ENCODE peak calls at places on chromosomes 6 and 20, in eight cellular contexts. B is tibial nerve; R is cardiac muscle cell; O is DND-41; H is colonic mucosa; A is K562; Z is CD8-positive, alpha-beta T cell; P is left ventricle myocardium inferior. M is an unnamed sample.

GRCh38 chr6:53309059-53309896 is 39.5 kb downstream of the ELOVL5 start:
- DNase-seq in A (peak), O (peak), R (peak), Z (peak), B (no peak), P (no peak), H (no peak), M (no peak)

GRCh38 chr20:6863355-6863754 is 95.9 kb downstream of the BMP2 start:
- DNase-seq in H (no peak), P (no peak), Z (no peak), B (no peak), A (no peak), R (no peak), O (no peak), M (no peak)

GRCh38 chr20:2690718-2691117 is 1.9 kb upstream of the EBF4 start:
- DNase-seq in P (no peak), R (no peak), O (no peak), Z (no peak), A (no peak), H (no peak), B (no peak), M (no peak)

GRCh38 chr6:166924531-166924930 is 31.8 kb downstream of the RNASET2 start:
- DNase-seq in Z (no peak), O (no peak), B (no peak), R (no peak), P (no peak), A (no peak), H (no peak), M (no peak)

GRCh38 chr6:157861184-157861583 is 38.1 kb downstream of the SNX9 start:
- DNase-seq in O (no peak), B (no peak), P (no peak), Z (no peak), R (no peak), H (no peak), A (peak), M (no peak)

GRCh38 chr6:56593801-56594318 is 48.8 kb downstream of the DST start:
- DNase-seq in O (no peak), A (no peak), P (no peak), B (no peak), Z (no peak), R (peak), H (no peak), M (no peak)

GRCh38 chr20:2759603-2760360 is 40.6 kb downstream of the CPXM1 start:
- DNase-seq in B (no peak), O (no peak), A (no peak), H (no peak), R (no peak), P (no peak), Z (no peak), M (no peak)

GRCh38 chr6:75609639-75610590 is 8.2 kb downstream of the SENP6 start:
- DNase-seq in O (no peak), B (no peak), R (peak), A (no peak), P (no peak), Z (no peak), H (no peak), M (no peak)

GRCh38 chr20:10306440-10307358 is 88.1 kb downstream of the SNAP25 start:
- DNase-seq in H (no peak), O (no peak), P (no peak), A (no peak), B (no peak), R (peak), Z (no peak), M (peak)

GRCh38 chr6:160790028-160790792 is 88.2 kb downstream of the PLG start:
- DNase-seq in B (no peak), R (peak), P (no peak), Z (no peak), O (no peak), H (no peak), A (peak), M (no peak)

GRCh38 chr6:85516168-85516567 is 66.3 kb downstream of the NT5E start:
- DNase-seq in B (no peak), R (peak), Z (no peak), O (no peak), P (no peak), H (no peak), A (no peak), M (no peak)

GRCh38 chr6:132464538-132465256 is 48.2 kb downstream of the STX7 start:
- DNase-seq in P (no peak), H (no peak), B (no peak), R (no peak), O (no peak), Z (no peak), A (no peak), M (peak)

GRCh38 chr6:105789935-105790334 is 296.2 kb upstream of the PRDM1 start:
- DNase-seq in Z (no peak), P (no peak), O (no peak), H (no peak), A (no peak), R (no peak), B (no peak), M (no peak)

GRCh38 chr6:22598386-22598785 is 29.0 kb downstream of the HDGFL1 start:
- DNase-seq in R (no peak), A (no peak), B (no peak), H (no peak), Z (no peak), O (no peak), P (no peak), M (no peak)

GRCh38 chr6:41442800-41443501 is 103.2 kb upstream of the FOXP4 start:
- DNase-seq in Z (no peak), O (no peak), A (peak), P (peak), R (peak), B (peak), H (peak), M (no peak)

GRCh38 chr6:132190097-132190814 is 211.0 kb downstream of the MOXD1 start:
- DNase-seq in Z (no peak), P (no peak), H (no peak), O (no peak), R (peak), B (no peak), A (no peak), M (peak)

GRCh38 chr20:2331092-2331491 is 35.3 kb downstream of the TGM3 start:
- DNase-seq in R (no peak), O (no peak), B (no peak), H (no peak), Z (no peak), A (no peak), P (no peak), M (no peak)

GRCh38 chr20:23039136-23039875 is 4.2 kb downstream of the SSTR4 start:
- DNase-seq in A (no peak), H (no peak), P (no peak), B (no peak), O (peak), R (no peak), Z (no peak), M (no peak)

GRCh38 chr6:22956029-22956715 is 386.8 kb downstream of the HDGFL1 start:
- DNase-seq in B (no peak), H (no peak), A (no peak), R (no peak), Z (no peak), O (no peak), P (no peak), M (no peak)

GRCh38 chr6:132235596-132236280 is 165.5 kb downstream of the MOXD1 start:
- DNase-seq in Z (no peak), O (no peak), P (no peak), R (no peak), A (no peak), B (no peak), H (no peak), M (no peak)

GRCh38 chr6:143443096-143443495 is 7.4 kb downstream of the ADAT2 start:
- DNase-seq in O (no peak), P (no peak), H (no peak), A (no peak), Z (no peak), R (no peak), B (no peak), M (no peak)

GRCh38 chr6:143449731-143450452 is 603 bp downstream of the ADAT2 start:
- DNase-seq in O (peak), B (peak), R (peak), P (no peak), A (peak), Z (peak), H (peak), M (peak)

GRCh38 chr6:143450453-143451362 is at the start of the genes ADAT2 and PEX3:
- DNase-seq in H (peak), O (peak), R (peak), P (peak), Z (peak), A (peak), B (peak), M (peak)

GRCh38 chr6:143451531-143451930 is 926 bp downstream of the PEX3 start:
- DNase-seq in B (no peak), P (no peak), H (no peak), O (no peak), R (no peak), A (no peak), Z (no peak), M (no peak)

GRCh38 chr6:143449082-143449481 is 1.4 kb downstream of the ADAT2 start:
- DNase-seq in B (no peak), Z (no peak), R (no peak), P (no peak), O (no peak), A (no peak), H (no peak), M (no peak)
- H3K27ac ChIP-seq in B (no peak), Z (no peak), R (no peak), P (no peak), O (peak), A (peak), H (no peak), M (no peak)

GRCh38 chr6:89678531-89678930 is 40.0 kb upstream of the LYRM2 start:
- DNase-seq in B (no peak), Z (no peak), A (no peak), O (no peak), P (no peak), H (no peak), R (no peak), M (no peak)

GRCh38 chr6:89681983-89682564 is 43.5 kb upstream of the LYRM2 start:
- DNase-seq in A (no peak), O (no peak), R (no peak), P (no peak), Z (no peak), H (no peak), B (no peak), M (no peak)

GRCh38 chr6:89680150-89680549 is 41.6 kb upstream of the LYRM2 start:
- DNase-seq in O (no peak), B (no peak), H (no peak), A (no peak), R (peak), P (no peak), Z (no peak), M (no peak)

GRCh38 chr6:89680551-89680950 is 42.0 kb upstream of the LYRM2 start:
- DNase-seq in H (no peak), R (no peak), A (no peak), P (no peak), Z (no peak), O (no peak), B (no peak), M (no peak)

DNA sequence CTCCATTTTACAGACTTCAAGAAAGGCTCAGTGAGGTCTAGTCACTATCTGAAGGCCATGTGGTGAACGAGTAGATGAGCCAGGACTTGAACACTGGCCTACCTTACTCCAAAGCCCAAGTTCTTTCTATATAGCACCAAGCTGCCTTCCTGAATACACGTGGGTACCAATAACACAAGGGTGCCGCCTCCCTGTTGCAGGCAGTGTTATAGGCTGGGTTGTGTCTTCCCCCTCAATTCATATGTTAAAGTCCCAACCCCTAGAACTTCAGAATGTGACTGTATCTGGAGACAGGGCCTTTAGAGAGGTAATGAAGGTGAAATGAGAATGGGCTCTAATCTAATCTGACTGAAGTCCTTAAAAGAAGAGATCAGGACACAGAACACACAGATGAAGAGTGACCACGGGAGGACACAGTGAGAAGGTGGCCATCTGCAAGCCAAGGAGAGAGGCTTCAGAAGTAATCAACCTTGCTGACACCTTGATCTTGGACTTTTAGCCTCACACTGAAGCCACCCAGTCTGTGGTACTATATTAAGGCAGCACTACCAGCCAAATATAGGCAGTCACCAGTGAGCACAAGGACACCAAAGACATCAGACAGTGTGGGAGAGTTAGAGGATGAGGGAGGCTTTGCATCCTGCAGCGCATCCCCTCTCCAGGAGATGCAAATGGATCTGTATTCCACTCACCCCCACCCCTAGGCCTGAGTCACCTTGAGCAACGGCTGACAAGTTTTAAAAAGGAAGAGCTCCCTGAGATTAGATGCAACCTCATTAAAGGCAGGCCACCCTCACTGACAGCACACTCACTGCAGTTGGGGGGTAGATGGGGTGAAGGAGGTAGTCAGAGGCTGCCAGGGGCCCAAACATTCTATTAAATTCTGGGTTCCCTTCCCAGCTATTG is 40.9 kb upstream of the LYRM2 start:
- DNase-seq in A (no peak), H (no peak), Z (no peak), O (no peak), B (no peak), P (no peak), R (no peak), M (no peak)
- H3K4me3 ChIP-seq in A (no peak), H (no peak), Z (no peak), O (no peak), B (no peak), P (no peak), R (no peak), M (no peak)

DNA sequence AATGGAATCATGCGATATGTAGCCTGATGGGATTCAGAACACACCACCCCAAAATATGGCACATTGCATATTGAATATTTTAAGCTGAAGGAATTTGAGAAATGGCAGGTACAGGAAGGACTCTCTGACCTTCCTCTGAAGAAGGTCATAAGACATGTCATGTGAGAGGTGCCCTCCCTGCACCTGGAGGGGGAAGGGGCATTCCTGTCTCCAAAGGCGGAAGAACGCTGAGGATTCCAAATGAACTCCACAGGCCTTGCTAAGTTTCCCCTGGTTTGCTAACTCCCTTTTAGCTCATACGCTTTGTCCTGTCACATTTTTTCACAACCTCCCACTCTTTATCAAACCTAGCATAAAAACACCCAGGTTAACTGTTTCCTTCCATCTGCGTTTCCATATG is 347.8 kb downstream of the CDKAL1 start:
- DNase-seq in Z (no peak), B (no peak), A (no peak), H (no peak), R (no peak), P (no peak), O (no peak), M (no peak)
- H3K27ac ChIP-seq in Z (no peak), B (no peak), A (no peak), H (no peak), R (no peak), P (no peak), O (no peak), M (no peak)

GRCh38 chr6:71509142-71509541 is 220.5 kb downstream of the OGFRL1 start:
- DNase-seq in B (no peak), H (no peak), O (no peak), P (no peak), Z (no peak), A (no peak), R (no peak), M (no peak)

GRCh38 chr6:71510856-71511255 is 222.2 kb downstream of the OGFRL1 start:
- DNase-seq in R (no peak), A (no peak), O (no peak), P (no peak), B (no peak), Z (no peak), H (no peak), M (no peak)

GRCh38 chr6:71510057-71510713 is 221.6 kb downstream of the OGFRL1 start:
- DNase-seq in A (no peak), B (peak), P (peak), Z (no peak), O (no peak), R (peak), H (peak), M (peak)

GRCh38 chr6:71512256-71512655 is 223.6 kb downstream of the OGFRL1 start:
- DNase-seq in B (no peak), R (no peak), H (no peak), O (no peak), A (no peak), P (no peak), Z (no peak), M (no peak)

DNA sequence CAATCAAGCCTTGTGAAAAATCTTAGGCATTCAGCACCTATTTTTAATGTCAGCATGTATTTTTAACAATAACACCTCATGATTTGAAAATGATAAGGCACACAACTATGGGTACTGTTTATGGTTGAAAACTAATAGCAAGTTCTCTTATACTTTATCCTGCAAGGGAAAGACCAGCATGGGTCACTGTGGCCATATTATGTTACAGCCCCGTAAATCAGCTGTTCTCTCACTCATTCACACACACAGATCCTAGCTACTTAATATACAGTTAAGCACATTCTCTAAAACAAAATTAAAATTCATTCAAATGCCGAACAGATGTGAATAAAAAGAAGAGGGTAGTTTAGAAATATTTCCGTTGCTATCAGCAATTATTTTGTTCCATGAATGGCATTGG is 224.4 kb downstream of the OGFRL1 start:
- DNase-seq in A (no peak), H (no peak), Z (no peak), R (no peak), B (no peak), O (no peak), P (no peak), M (no peak)
- H3K4me3 ChIP-seq in A (no peak), H (no peak), Z (no peak), R (no peak), B (no peak), O (no peak), P (no peak), M (no peak)

DNA sequence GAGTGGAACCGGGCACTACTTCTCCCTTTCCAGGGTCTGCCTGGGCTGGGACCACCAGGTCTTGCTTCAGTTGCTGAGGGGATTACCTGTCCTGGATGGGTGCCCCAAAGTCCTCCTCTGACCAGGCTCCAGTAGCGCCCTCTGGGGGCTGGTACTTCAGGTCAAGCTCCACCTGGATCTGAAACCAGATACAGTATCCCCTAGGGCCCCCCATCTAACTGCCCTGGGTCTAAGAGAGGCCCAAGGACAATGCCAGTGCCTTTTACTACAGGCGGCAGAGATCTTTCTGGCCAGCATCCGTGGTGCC is 11.2 kb upstream of the SPAG4 start:
- DNase-seq in B (no peak), H (peak), P (no peak), R (no peak), Z (no peak), A (peak), O (no peak), M (no peak)
- H3K27ac ChIP-seq in B (no peak), H (no peak), P (no peak), R (no peak), Z (no peak), A (no peak), O (no peak), M (no peak)

GRCh38 chr20:50073500-50073899 is 39.5 kb downstream of the UBE2V1 start:
- DNase-seq in B (no peak), O (no peak), A (no peak), P (peak), R (no peak), H (no peak), Z (no peak), M (no peak)

GRCh38 chr20:50083034-50083433 is 29.9 kb downstream of the UBE2V1 start:
- DNase-seq in O (no peak), H (no peak), B (no peak), A (no peak), P (no peak), R (no peak), Z (no peak), M (no peak)

DNA sequence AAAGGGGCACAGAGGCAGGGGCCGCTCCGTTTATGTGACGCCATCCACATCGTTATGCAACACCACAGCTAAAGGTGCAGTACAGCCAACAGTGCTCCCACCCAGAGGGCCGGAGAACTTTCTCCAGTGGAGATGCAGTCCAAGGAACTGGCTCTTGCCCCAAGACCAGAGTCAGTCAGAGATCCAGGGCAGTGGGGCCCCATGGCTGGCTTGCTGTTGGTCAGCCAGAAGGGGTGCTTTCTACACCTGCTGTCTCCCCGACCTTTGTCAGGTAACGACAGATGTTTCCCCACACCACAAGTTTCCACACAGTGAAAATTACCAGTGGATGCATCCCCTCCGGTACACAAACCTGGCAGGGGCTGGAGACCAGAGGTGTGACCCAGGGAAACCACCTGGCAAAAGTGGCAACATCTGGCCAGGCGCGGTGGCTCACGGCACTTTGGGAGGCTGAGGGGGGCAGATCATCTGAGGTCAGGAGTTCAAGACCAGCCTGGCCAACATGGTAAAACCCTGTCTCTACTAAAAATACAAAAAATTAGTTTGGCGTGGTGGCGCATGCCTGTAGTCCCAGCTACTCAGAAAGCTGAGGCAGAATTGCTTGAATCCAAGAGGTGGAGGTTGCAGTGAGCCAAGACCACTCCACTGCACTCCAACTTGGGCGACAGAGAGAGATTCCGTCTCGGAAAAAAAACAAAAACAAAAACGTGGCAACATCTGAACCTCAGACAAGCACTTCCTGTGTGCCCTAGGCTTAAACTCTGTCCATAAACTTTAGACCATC is 34.9 kb downstream of the UBE2V1 start:
- DNase-seq in B (no peak), Z (no peak), H (no peak), O (no peak), A (no peak), P (no peak), R (no peak), M (no peak)
- H3K4me3 ChIP-seq in B (no peak), Z (no peak), H (no peak), O (no peak), A (no peak), P (no peak), R (no peak), M (no peak)

GRCh38 chr6:84062519-84063154 is 29.1 kb downstream of the MRAP2 start:
- DNase-seq in B (no peak), H (no peak), Z (no peak), A (peak), R (no peak), O (no peak), P (no peak), M (no peak)

GRCh38 chr6:84061174-84061573 is 27.6 kb downstream of the MRAP2 start:
- DNase-seq in Z (no peak), O (no peak), B (no peak), R (peak), H (no peak), A (no peak), P (no peak), M (no peak)

GRCh38 chr6:84059082-84059481 is 25.5 kb downstream of the MRAP2 start:
- DNase-seq in B (no peak), H (no peak), R (no peak), O (no peak), P (no peak), A (peak), Z (no peak), M (no peak)

GRCh38 chr6:84057908-84058307 is 24.3 kb downstream of the MRAP2 start:
- DNase-seq in Z (no peak), O (no peak), B (no peak), H (no peak), R (no peak), A (no peak), P (no peak), M (no peak)

GRCh38 chr6:84061613-84062398 is 28.2 kb downstream of the MRAP2 start:
- DNase-seq in Z (no peak), R (no peak), P (no peak), A (no peak), B (no peak), H (no peak), O (no peak), M (no peak)
- H3K27ac ChIP-seq in Z (no peak), R (no peak), P (no peak), A (no peak), B (no peak), H (no peak), O (no peak), M (no peak)

M was measured in brain microvascular endothelial cell.